ENCODE peak calls at places on chromosomes 2 and 18, in five cellular contexts. N is GM06990, E is HCT116, Z is psoas muscle, F is stomach. H is an unnamed sample.

GRCh38 chr2:207770602-207771404 is 1.1 kb upstream of the FZD5 start:
- DNase-seq in N (peak; percentile 23), E (no peak), Z (peak; percentile 21), F (no peak), H (peak; percentile 30)

GRCh38 chr18:78984941-78985784 is 5.5 kb downstream of the SALL3 start:
- DNase-seq in N (no peak), E (no peak), Z (no peak), F (no peak), H (peak; percentile 55)

GRCh38 chr2:10038716-10039115 is 4.6 kb upstream of the KLF11 start:
- DNase-seq in N (no peak), E (no peak), Z (no peak), F (no peak), H (no peak)

GRCh38 chr2:109300582-109300981 is 171.6 kb downstream of the SH3RF3 start:
- DNase-seq in N (no peak), E (no peak), Z (no peak), F (no peak), H (no peak)

GRCh38 chr2:241946306-241947003 is 76.9 kb downstream of the RTP5 start:
- DNase-seq in N (no peak), E (no peak), Z (no peak), F (no peak), H (no peak)

GRCh38 chr2:128611421-128612320 is 293.0 kb upstream of the HS6ST1 start:
- DNase-seq in N (no peak), E (no peak), Z (no peak), F (no peak), H (no peak)

GRCh38 chr18:72107647-72108046 is 436.5 kb downstream of the CBLN2 start:
- DNase-seq in N (no peak), E (no peak), Z (no peak), F (no peak), H (no peak)

GRCh38 chr2:67215214-67215613 is 181.9 kb upstream of the ETAA1 start:
- DNase-seq in N (no peak), E (no peak), Z (no peak), F (peak; percentile 52), H (peak; percentile 5)

GRCh38 chr2:134245340-134245984 is 8.4 kb upstream of the MGAT5 start:
- DNase-seq in N (no peak), E (peak; percentile 35), Z (peak; percentile 69), F (peak; percentile 86), H (no peak)

GRCh38 chr18:13067124-13067523 is 76.0 kb downstream of the CEP192 start:
- DNase-seq in N (no peak), E (no peak), Z (no peak), F (no peak), H (no peak)

GRCh38 chr18:37544713-37545112 is 20.9 kb downstream of the CELF4 start:
- DNase-seq in N (no peak), E (no peak), Z (no peak), F (no peak), H (no peak)

GRCh38 chr2:241563981-241564595 is 5.5 kb downstream of the BOK start:
- DNase-seq in N (no peak), E (no peak), Z (no peak), F (no peak), H (no peak)

GRCh38 chr2:29963972-29964570 is 42.7 kb upstream of the ALK start:
- DNase-seq in N (no peak), E (no peak), Z (no peak), F (no peak), H (no peak)

GRCh38 chr2:24930768-24931167 is 10.7 kb upstream of the ADCY3 start:
- DNase-seq in N (peak; percentile 55), E (no peak), Z (no peak), F (peak; percentile 17), H (peak; percentile 82)

GRCh38 chr2:177275041-177275440 is 10.5 kb upstream of the NFE2L2 start:
- DNase-seq in N (no peak), E (no peak), Z (no peak), F (no peak), H (no peak)

GRCh38 chr2:188909036-188909435 is 65.1 kb upstream of the COL3A1 start:
- DNase-seq in N (no peak), E (no peak), Z (no peak), F (no peak), H (no peak)

GRCh38 chr2:30115141-30115980 is 31.4 kb upstream of the YPEL5 start:
- DNase-seq in N (no peak), E (peak; percentile 76), Z (peak; percentile 78), F (peak; percentile 87), H (peak; percentile 66)

GRCh38 chr2:109711230-109712125 is 82.6 kb upstream of the RGPD5 start:
- DNase-seq in N (no peak), E (no peak), Z (no peak), F (no peak), H (no peak)

GRCh38 chr2:96159084-96159830 is 14.0 kb upstream of the DUSP2 start:
- DNase-seq in N (no peak), E (no peak), Z (no peak), F (no peak), H (peak; percentile 38)

GRCh38 chr18:55419132-55419938 is 168.7 kb downstream of the TCF4 start:
- DNase-seq in N (no peak), E (no peak), Z (no peak), F (no peak), H (no peak)

GRCh38 chr18:47883771-47884413 is 46.6 kb downstream of the SMAD2 start:
- DNase-seq in N (no peak), E (no peak), Z (no peak), F (no peak), H (no peak)

GRCh38 chr2:28981016-28981441 is at the start of gene TOGARAM2:
- DNase-seq in N (no peak), E (no peak), Z (no peak), F (no peak), H (no peak)

GRCh38 chr2:192195548-192196418 is 1.1 kb upstream of the TMEFF2 start:
- DNase-seq in N (peak; percentile 10), E (no peak), Z (peak; percentile 13), F (peak; percentile 25), H (peak; percentile 25)

GRCh38 chr2:10709290-10709939 is 12.0 kb upstream of the ATP6V1C2 start:
- DNase-seq in N (no peak), E (peak; percentile 57), Z (no peak), F (no peak), H (no peak)

GRCh38 chr2:170585067-170585466 is 130.1 kb upstream of the SP5 start:
- DNase-seq in N (no peak), E (no peak), Z (no peak), F (no peak), H (no peak)

GRCh38 chr2:150425121-150425559 is 62.3 kb downstream of the RND3 start:
- DNase-seq in N (no peak), E (no peak), Z (no peak), F (no peak), H (no peak)

GRCh38 chr2:9247177-9247576 is 40.6 kb downstream of the ASAP2 start:
- DNase-seq in N (no peak), E (no peak), Z (no peak), F (no peak), H (no peak)

GRCh38 chr18:9287037-9287436 is 47.5 kb upstream of the TWSG1 start:
- DNase-seq in N (no peak), E (no peak), Z (no peak), F (no peak), H (no peak)

GRCh38 chr2:216956820-216957493 is 97.1 kb upstream of the TNP1 start:
- DNase-seq in N (no peak), E (no peak), Z (no peak), F (no peak), H (no peak)
- TF ChIP-seq CTCF in N (no peak), E (no peak), Z (no peak), F (no peak), H (no peak)

DNA sequence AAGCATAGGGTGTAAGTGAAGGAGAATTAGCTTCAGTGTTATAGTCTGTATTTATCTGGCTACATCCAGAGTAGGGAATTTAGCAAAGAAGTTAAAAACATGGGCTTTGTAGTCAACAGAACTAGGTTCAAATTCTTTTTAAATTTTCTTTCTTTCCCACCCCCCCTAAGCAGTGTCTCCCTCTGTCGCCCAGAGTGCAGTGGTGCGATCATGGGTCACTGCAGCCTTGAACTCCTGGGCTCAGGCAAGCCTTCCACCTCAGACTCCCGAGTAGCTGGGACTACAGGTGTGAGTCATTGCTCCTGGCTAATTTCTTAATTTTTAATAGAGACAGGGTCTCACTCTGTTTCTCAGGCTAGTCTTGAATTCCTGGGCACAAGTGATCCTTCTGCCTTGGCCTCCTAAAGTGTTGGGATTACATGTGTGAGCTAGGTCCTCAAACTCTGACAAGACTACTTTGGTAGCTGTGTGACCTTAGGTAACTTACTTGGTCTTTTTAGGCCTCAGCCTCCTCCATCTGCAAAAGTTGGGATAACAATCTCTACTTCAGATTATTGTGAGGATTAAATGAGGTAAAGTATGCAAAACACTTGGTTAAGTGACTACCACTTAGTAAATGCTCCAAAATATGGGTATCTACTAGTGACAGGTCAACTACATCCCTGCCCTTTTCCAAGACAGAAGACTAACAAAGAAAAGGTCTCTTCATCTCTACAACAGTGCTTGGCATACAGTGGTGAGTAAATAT is 17.8 kb downstream of the DOK1 start:
- DNase-seq in N (no peak), E (no peak), Z (no peak), F (no peak), H (no peak)
- TF ChIP-seq CTCF in N (peak; percentile 61), E (no peak), Z (no peak), F (no peak), H (peak; percentile 35)

GRCh38 chr2:64228126-64228678 is 84.0 kb upstream of the PELI1 start:
- DNase-seq in N (peak; percentile 77), E (peak; percentile 15), Z (peak; percentile 79), F (peak; percentile 75), H (peak; percentile 85)
- TF ChIP-seq CTCF in N (no peak), E (no peak), Z (no peak), F (no peak), H (no peak)

GRCh38 chr2:168781191-168781818 is 21.1 kb upstream of the NOSTRIN start:
- DNase-seq in N (no peak), E (no peak), Z (no peak), F (peak; percentile 55), H (no peak)
- TF ChIP-seq CTCF in N (no peak), E (no peak), Z (no peak), F (no peak), H (no peak)

H was measured in GM10248.